ENCODE peak calls at places on chromosomes 7 and 10, in seven cellular contexts. Y, Z, V, F, J, U and T are unnamed samples.

GRCh38 chr7:158811461-158811860 is 17.8 kb downstream of the ESYT2 start:
- DNase-seq in Y (no peak), Z (no peak), F (no peak), J (peak), V (no peak), U (no peak), T (peak)

GRCh38 chr7:153541903-153542302 is 510.3 kb upstream of the DPP6 start:
- DNase-seq in Y (no peak), J (no peak), Z (no peak), V (no peak), F (no peak), U (no peak), T (no peak)

GRCh38 chr10:109894516-109894915 is 28.8 kb downstream of the XPNPEP1 start:
- DNase-seq in V (no peak), Y (peak), Z (peak), U (peak), J (peak), F (no peak), T (peak)

GRCh38 chr7:1961776-1962276 is 270.9 kb downstream of the MAD1L1 start:
- DNase-seq in Y (no peak), V (no peak), U (no peak), F (no peak), Z (no peak), J (peak), T (peak)

GRCh38 chr7:48350515-48350914 is 179.3 kb downstream of the ABCA13 start:
- DNase-seq in Z (no peak), Y (no peak), F (no peak), J (no peak), U (no peak), V (no peak), T (peak)

GRCh38 chr7:105151152-105151551 is 137.1 kb downstream of the KMT2E start:
- DNase-seq in F (no peak), U (no peak), Z (no peak), J (no peak), V (no peak), Y (no peak), T (no peak)

GRCh38 chr10:8103543-8103942 is 49.1 kb downstream of the GATA3 start:
- DNase-seq in V (no peak), Z (no peak), Y (no peak), J (no peak), U (no peak), F (no peak), T (no peak)

GRCh38 chr10:88347022-88347421 is 236.1 kb downstream of the RNLS start:
- DNase-seq in U (no peak), Y (no peak), J (no peak), F (no peak), Z (no peak), V (no peak), T (no peak)

GRCh38 chr7:44309271-44310091 is 15.9 kb downstream of the CAMK2B start:
- DNase-seq in Z (peak), J (peak), V (peak), Y (peak), U (peak), F (no peak), T (peak)

DNA sequence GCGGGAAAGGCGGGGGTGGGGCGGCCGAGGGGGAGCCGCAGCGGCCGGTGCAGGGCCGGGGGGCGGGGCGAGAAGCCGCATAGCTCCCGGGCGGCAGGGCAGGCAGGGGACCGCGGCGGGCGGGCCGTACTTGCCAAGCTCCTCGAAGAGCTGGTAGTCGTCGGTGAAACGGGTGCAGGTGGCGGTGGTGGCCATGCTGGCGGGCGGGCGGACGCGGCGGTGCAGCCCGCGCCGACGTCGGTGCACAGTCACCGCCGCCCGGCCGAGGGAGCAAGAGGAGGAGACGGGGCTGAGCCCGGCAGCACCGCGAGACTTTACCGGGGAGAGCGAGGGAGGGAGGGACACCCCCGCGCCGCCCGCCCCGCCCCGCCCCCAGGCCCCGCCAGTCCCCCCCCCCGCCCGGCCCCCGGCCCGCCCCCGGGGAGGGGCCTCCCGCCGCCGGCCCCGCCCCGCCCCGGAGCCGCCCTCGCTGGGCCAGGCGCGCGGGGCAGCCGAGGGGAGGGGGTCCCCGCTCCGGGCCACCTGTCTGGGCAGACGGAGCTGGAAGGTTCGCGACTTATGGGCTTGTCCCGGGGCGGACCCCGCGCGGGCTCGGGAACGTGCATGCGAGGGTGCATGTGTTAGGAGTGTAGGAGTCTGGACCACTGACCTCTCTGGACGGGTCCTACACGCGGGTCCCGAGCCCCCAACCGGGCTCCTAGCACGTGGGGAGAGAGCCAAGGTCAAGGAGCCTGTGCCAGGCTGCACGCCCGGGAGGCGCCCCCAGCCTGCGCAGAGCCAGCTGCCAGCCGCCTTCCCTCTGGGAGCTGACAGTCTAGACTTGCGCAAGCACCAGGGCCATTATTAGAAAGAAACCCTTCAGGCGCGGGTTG is at the start of gene CAMK2G:
- DNase-seq in F (peak), Y (peak), V (peak), Z (peak), J (peak), U (peak), T (peak)
- TF ChIP-seq POLR2A in F (peak), Y (peak), V (peak), Z (no peak), J (peak), U (no peak), T (peak)

GRCh38 chr7:50632561-50633413 is 67.6 kb upstream of the DDC start:
- DNase-seq in U (no peak), J (peak), V (no peak), F (peak), Z (peak), Y (no peak), T (peak)
- TF ChIP-seq POLR2A in U (no peak), J (no peak), V (no peak), F (no peak), Z (no peak), Y (no peak), T (no peak)

DNA sequence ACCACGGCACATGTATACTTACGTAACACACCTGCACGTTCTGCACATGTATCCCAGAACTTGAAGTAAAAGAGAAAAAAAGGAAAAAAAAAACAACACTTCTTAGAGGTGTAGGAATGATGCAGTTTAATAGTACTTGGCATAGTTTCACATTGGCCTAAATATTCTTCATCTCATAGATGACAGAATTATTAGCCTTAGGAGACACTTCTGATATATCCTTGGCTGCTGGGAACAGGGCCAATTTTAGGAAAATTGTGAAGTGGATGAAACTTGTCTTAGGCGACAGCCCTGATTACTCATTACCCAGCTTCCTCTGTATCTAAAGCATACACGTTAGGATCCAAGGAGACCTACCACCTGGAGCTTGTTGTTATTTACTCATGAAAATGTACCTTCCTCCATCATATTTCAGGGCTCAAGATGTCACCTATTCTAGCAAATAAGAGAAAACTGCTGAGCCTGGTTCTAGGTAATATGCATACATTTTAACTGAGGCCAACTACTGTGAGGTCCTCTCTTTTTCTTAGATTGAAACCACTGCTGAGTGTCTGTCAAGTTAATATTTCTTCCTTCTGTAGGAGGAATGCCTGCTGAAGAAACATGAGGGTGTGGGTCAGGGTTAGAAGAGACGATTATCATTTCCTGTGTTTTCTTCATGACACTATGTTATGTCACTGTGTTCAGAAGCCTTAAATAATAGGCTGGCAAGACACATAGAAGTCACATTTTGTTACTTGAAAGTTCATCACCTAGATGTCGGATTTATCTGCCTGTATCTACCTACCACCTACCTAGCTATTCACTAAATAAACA is 44.3 kb downstream of the CPED1 start:
- DNase-seq in U (no peak), Z (no peak), V (no peak), Y (no peak), F (no peak), J (peak), T (no peak)
- TF ChIP-seq POLR2A in U (no peak), Z (no peak), V (no peak), Y (no peak), F (no peak), J (no peak), T (no peak)

DNA sequence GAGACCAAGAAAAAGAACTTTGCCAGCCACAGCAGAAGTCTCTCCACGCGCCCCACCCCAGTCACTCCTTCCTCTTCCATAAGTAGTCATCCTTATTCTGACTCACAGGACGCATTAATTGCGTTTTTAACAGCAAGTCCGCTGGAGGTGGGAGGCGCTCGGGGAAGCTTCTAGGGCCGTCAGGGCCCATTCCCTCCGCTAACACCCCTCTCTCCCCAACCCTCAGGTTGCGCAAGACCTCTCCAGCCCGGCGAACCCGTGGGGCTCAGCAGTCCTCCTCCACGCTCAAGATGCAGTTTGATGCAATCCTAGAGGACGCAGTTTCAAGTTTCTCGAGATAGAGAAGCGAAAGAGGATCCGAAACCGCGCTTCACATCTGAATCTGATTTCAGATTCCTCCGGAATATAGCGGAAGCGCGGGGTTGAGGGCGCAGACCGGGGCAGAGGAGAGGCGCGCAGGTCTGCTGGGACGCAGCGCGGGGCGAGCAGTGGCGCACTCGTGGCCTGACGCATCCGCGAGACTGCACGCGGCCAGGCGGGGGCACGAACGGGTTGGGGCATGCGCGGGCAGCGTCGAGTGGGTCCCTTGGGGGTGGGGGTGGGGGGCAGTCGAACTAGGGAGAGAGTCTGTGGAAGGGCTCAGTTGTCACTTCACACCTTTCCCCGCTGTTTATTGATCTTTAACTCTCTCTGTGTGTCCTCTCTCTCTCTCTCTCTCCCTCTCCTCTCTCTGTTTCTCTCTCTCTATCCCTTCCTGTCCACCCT is 37.8 kb upstream of the PSAP start:
- DNase-seq in J (peak), Y (peak), F (peak), U (peak), V (peak), Z (peak), T (peak)
- TF ChIP-seq POLR2A in J (peak), Y (no peak), F (peak), U (no peak), V (no peak), Z (no peak), T (peak)